ENCODE peak calls at places on chromosomes 6 and 20, in nine cellular contexts. E, T, D, Y, B, R, O, P and L are unnamed samples.

GRCh38 chr6:19697744-19698290 is 139.4 kb upstream of the ID4 start:
- DNase-seq in E (peak; percentile 66), T (no peak), D (no peak), Y (peak; percentile 95), B (no peak), R (peak; percentile 64), O (no peak), P (peak; percentile 41), L (no peak)

GRCh38 chr20:62021794-62022419 is 43.8 kb downstream of the TAF4 start:
- DNase-seq in E (no peak), T (no peak), D (no peak), Y (no peak), B (no peak), R (no peak), O (no peak), P (no peak), L (peak; percentile 93)

GRCh38 chr20:3667434-3668037 is 4.3 kb upstream of the GFRA4 start:
- DNase-seq in E (no peak), T (no peak), D (no peak), Y (no peak), B (no peak), R (no peak), O (no peak), P (no peak), L (no peak)

GRCh38 chr6:2480267-2480966 is 235.0 kb upstream of the GMDS start:
- DNase-seq in E (peak; percentile 28), T (no peak), D (no peak), Y (no peak), B (peak; percentile 1), R (no peak), O (no peak), P (no peak), L (no peak)

GRCh38 chr20:63074182-63074581 is 67.4 kb upstream of the BHLHE23 start:
- DNase-seq in E (no peak), T (no peak), D (no peak), Y (no peak), B (no peak), R (no peak), O (no peak), P (no peak), L (no peak)

GRCh38 chr20:57928181-57928967 is 218.6 kb upstream of the PMEPA1 start:
- DNase-seq in E (no peak), T (no peak), D (no peak), Y (peak; percentile 39), B (no peak), R (peak; percentile 10), O (no peak), P (peak; percentile 75), L (peak; percentile 76)

GRCh38 chr6:147298461-147298860 is 94.2 kb downstream of the STXBP5 start:
- DNase-seq in E (no peak), T (no peak), D (no peak), Y (peak; percentile 51), B (no peak), R (no peak), O (no peak), P (no peak), L (no peak)

GRCh38 chr20:1909097-1909496 is 13.9 kb downstream of the SIRPA start:
- DNase-seq in E (no peak), T (no peak), D (no peak), Y (no peak), B (no peak), R (no peak), O (no peak), P (no peak), L (no peak)

GRCh38 chr20:5526516-5526915 is 209.8 kb upstream of the PROKR2 start:
- DNase-seq in E (no peak), T (no peak), D (no peak), Y (no peak), B (no peak), R (no peak), O (no peak), P (no peak), L (no peak)

GRCh38 chr20:50980851-50981713 is 22.5 kb downstream of the MOCS3 start:
- DNase-seq in E (peak; percentile 71), T (peak; percentile 2), D (peak; percentile 61), Y (peak; percentile 87), B (peak; percentile 62), R (peak; percentile 82), O (peak; percentile 84), P (peak; percentile 94), L (peak; percentile 82)

GRCh38 chr6:138535728-138536454 is 36.6 kb upstream of the NHSL1 start:
- DNase-seq in E (no peak), T (no peak), D (no peak), Y (no peak), B (no peak), R (no peak), O (no peak), P (no peak), L (no peak)

GRCh38 chr6:170480045-170480714 is 72.9 kb downstream of the PSMB1 start:
- DNase-seq in E (no peak), T (no peak), D (no peak), Y (peak; percentile 28), B (peak; percentile 41), R (no peak), O (no peak), P (peak; percentile 42), L (peak; percentile 42)

GRCh38 chr6:92777146-92777740 is 642.1 kb downstream of the EPHA7 start:
- DNase-seq in E (no peak), T (no peak), D (peak; percentile 41), Y (no peak), B (peak; percentile 49), R (no peak), O (peak; percentile 50), P (peak; percentile 4), L (peak; percentile 65)

GRCh38 chr6:88626460-88626859 is 337.0 kb downstream of the RNGTT start:
- DNase-seq in E (no peak), T (no peak), D (peak; percentile 21), Y (no peak), B (no peak), R (no peak), O (no peak), P (no peak), L (no peak)

GRCh38 chr6:82006027-82006738 is 241.4 kb downstream of the IBTK start:
- DNase-seq in E (peak; percentile 61), T (no peak), D (peak; percentile 2), Y (peak; percentile 73), B (no peak), R (no peak), O (peak; percentile 72), P (peak; percentile 72), L (peak; percentile 48)

GRCh38 chr20:675453-676314 is at the start of gene SCRT2:
- DNase-seq in E (peak; percentile 66), T (no peak), D (peak; percentile 29), Y (peak; percentile 61), B (peak; percentile 41), R (no peak), O (peak; percentile 73), P (peak; percentile 94), L (no peak)

GRCh38 chr20:45044084-45044573 is 56.8 kb downstream of the KCNS1 start:
- DNase-seq in E (peak; percentile 90), T (no peak), D (peak; percentile 58), Y (peak; percentile 93), B (peak; percentile 73), R (peak; percentile 79), O (peak; percentile 87), P (peak; percentile 95), L (peak; percentile 84)

GRCh38 chr20:9503530-9504251 is 10.7 kb upstream of the LAMP5 start:
- DNase-seq in E (no peak), T (no peak), D (no peak), Y (peak; percentile 28), B (no peak), R (no peak), O (peak; percentile 17), P (peak; percentile 23), L (no peak)

GRCh38 chr6:79094938-79095337 is 16.9 kb upstream of the PHIP start:
- DNase-seq in E (no peak), T (no peak), D (no peak), Y (no peak), B (no peak), R (no peak), O (no peak), P (no peak), L (no peak)

GRCh38 chr20:62920039-62920645 is 6.2 kb downstream of the DIDO1 start:
- DNase-seq in E (no peak), T (no peak), D (no peak), Y (no peak), B (no peak), R (no peak), O (no peak), P (no peak), L (no peak)

GRCh38 chr20:3165473-3166337 is 6.0 kb upstream of the FASTKD5 start:
- DNase-seq in E (no peak), T (no peak), D (no peak), Y (no peak), B (peak; percentile 74), R (no peak), O (peak; percentile 65), P (no peak), L (peak; percentile 86)

GRCh38 chr20:61879694-61880093 is 186.0 kb downstream of the TAF4 start:
- DNase-seq in E (no peak), T (no peak), D (no peak), Y (no peak), B (no peak), R (no peak), O (no peak), P (no peak), L (no peak)

GRCh38 chr6:164108869-164109769 is 694.6 kb downstream of the QKI start:
- DNase-seq in E (no peak), T (no peak), D (no peak), Y (peak; percentile 56), B (no peak), R (no peak), O (no peak), P (no peak), L (peak; percentile 94)